ENCODE peak calls at places on chromosomes 12 and 14, in eight cellular contexts. M, Y, L, D, K, V, O and G are unnamed samples.

GRCh38 chr14:85595981-85596380 is 66.0 kb downstream of the FLRT2 start:
- DNase-seq in M (no peak), Y (no peak), L (no peak), D (no peak), K (no peak), V (no peak), O (no peak), G (no peak)

GRCh38 chr12:116066381-116067230 is 210.9 kb downstream of the MED13L start:
- DNase-seq in M (peak; percentile 34), Y (peak; percentile 23), L (peak; percentile 62), D (peak; percentile 81), K (peak; percentile 56), V (peak; percentile 36), O (peak; percentile 63), G (peak; percentile 37)

GRCh38 chr12:116186482-116187157 is 90.9 kb downstream of the MED13L start:
- DNase-seq in M (peak; percentile 36), Y (no peak), L (no peak), D (no peak), K (no peak), V (no peak), O (no peak), G (no peak)

GRCh38 chr14:23123419-23123818 is 4.4 kb upstream of the CEBPE start:
- DNase-seq in M (no peak), Y (no peak), L (no peak), D (no peak), K (peak; percentile 19), V (no peak), O (no peak), G (no peak)

GRCh38 chr12:15527201-15527782 is 205.0 kb downstream of the PTPRO start:
- DNase-seq in M (peak; percentile 28), Y (no peak), L (peak; percentile 23), D (no peak), K (peak; percentile 30), V (no peak), O (peak; percentile 60), G (no peak)

GRCh38 chr12:45329238-45329637 is 113.3 kb downstream of the ANO6 start:
- DNase-seq in M (no peak), Y (no peak), L (no peak), D (no peak), K (peak; percentile 52), V (no peak), O (peak; percentile 34), G (no peak)

GRCh38 chr14:35985504-35986218 is 159.5 kb downstream of the BRMS1L start:
- DNase-seq in M (no peak), Y (no peak), L (no peak), D (peak; percentile 94), K (peak; percentile 6), V (no peak), O (no peak), G (peak; percentile 34)

GRCh38 chr12:86134571-86134970 is 121.6 kb downstream of the MGAT4C start:
- DNase-seq in M (no peak), Y (no peak), L (no peak), D (no peak), K (peak; percentile 5), V (no peak), O (peak; percentile 5), G (no peak)

GRCh38 chr12:63318313-63318712 is 167.3 kb upstream of the AVPR1A start:
- DNase-seq in M (no peak), Y (no peak), L (no peak), D (no peak), K (no peak), V (no peak), O (no peak), G (no peak)

GRCh38 chr14:105384605-105385321 is 13.6 kb upstream of the TEX22 start:
- DNase-seq in M (no peak), Y (no peak), L (no peak), D (no peak), K (no peak), V (no peak), O (no peak), G (no peak)

GRCh38 chr14:102654298-102654697 is 61.8 kb downstream of the RCOR1 start:
- DNase-seq in M (no peak), Y (no peak), L (no peak), D (no peak), K (no peak), V (no peak), O (no peak), G (no peak)

GRCh38 chr12:109284392-109284791 is 24.7 kb downstream of the FOXN4 start:
- DNase-seq in M (no peak), Y (no peak), L (no peak), D (no peak), K (no peak), V (no peak), O (no peak), G (no peak)

GRCh38 chr12:116116650-116117424 is 160.7 kb downstream of the MED13L start:
- DNase-seq in M (no peak), Y (no peak), L (no peak), D (no peak), K (no peak), V (no peak), O (no peak), G (no peak)

GRCh38 chr14:70045715-70046535 is 142.8 kb downstream of the SLC8A3 start:
- DNase-seq in M (peak; percentile 73), Y (peak; percentile 55), L (no peak), D (peak; percentile 81), K (peak; percentile 44), V (no peak), O (peak; percentile 63), G (no peak)

GRCh38 chr14:58628381-58628780 is 9.4 kb upstream of the DACT1 start:
- DNase-seq in M (no peak), Y (no peak), L (no peak), D (no peak), K (no peak), V (no peak), O (no peak), G (no peak)

GRCh38 chr14:61322011-61322798 is 826 bp downstream of the PRKCH start:
- DNase-seq in M (no peak), Y (no peak), L (no peak), D (no peak), K (no peak), V (no peak), O (no peak), G (peak; percentile 71)

GRCh38 chr14:67971627-67972625 is 152.3 kb downstream of the RAD51B start:
- DNase-seq in M (no peak), Y (no peak), L (no peak), D (no peak), K (no peak), V (no peak), O (peak; percentile 52), G (no peak)

GRCh38 chr12:60402996-60403395 is 807.2 kb downstream of the SLC16A7 start:
- DNase-seq in M (no peak), Y (no peak), L (no peak), D (no peak), K (no peak), V (no peak), O (no peak), G (no peak)
- H3K4me1 ChIP-seq in M (no peaks in the 10 kb centered on the region), Y (no peaks in the 10 kb centered on the region), L (no peaks in the 10 kb centered on the region), D (no peaks in the 10 kb centered on the region), K (no peaks in the 10 kb centered on the region), V (no peaks in the 10 kb centered on the region), O (no peaks in the 10 kb centered on the region), G (no peaks in the 10 kb centered on the region)

GRCh38 chr14:76773188-76773885 is 12.1 kb downstream of the VASH1 start:
- DNase-seq in M (peak; percentile 41), Y (no peak), L (no peak), D (no peak), K (peak; percentile 82), V (no peak), O (peak; percentile 90), G (peak; percentile 96)

GRCh38 chr14:76771432-76771980 is 10.2 kb downstream of the VASH1 start:
- DNase-seq in M (no peak), Y (no peak), L (no peak), D (no peak), K (no peak), V (no peak), O (no peak), G (no peak)

GRCh38 chr14:76773956-76774355 is 12.7 kb downstream of the VASH1 start:
- DNase-seq in M (no peak), Y (no peak), L (no peak), D (no peak), K (no peak), V (no peak), O (no peak), G (no peak)

GRCh38 chr14:76770521-76771431 is 9.5 kb downstream of the VASH1 start:
- DNase-seq in M (no peak), Y (no peak), L (no peak), D (no peak), K (no peak), V (no peak), O (no peak), G (no peak)

DNA sequence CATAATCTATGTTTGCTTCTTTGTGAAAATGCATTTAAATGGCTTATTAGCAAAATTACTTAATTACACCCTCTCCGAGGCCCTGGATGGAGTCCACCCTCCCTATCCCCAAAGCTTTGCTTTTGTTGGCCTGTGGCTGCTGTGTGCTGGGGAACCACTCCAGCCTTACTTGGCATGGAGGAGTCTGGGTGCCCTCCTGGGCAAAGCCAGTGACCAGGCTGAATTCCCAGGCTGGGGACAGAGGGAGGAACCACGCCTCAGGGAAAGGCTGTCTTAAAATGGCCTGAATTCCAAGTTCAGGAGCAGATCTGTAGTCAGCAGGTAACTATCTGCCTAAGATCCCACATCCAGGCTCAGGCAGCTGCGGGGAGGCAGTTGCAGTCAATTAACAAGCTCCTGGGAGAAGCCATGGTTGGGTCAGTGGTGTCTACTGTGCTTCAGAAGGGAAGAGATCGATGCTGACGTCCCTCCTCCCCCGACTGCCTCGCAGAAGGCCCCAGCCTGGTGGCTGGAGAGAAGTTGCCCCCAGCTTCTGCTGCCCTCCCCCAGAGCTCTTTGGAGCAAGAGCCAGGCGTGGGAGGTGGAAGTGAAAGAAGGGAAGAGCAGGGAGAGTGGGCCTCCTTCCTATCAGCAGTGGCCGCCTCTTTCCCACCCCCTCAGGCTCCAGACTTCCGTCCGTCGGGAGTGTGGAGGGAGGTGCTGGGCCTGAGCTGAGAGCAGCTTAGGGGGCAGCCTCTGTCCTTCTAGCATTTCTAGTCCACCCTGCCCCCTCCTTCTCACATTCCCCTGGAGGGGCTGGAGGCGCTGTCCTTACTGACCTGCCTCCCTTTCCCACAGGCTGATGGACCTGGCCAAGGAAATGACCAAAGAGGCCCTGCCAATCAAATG is 11.3 kb downstream of the VASH1 start:
- DNase-seq in M (no peak), Y (no peak), L (no peak), D (no peak), K (peak; percentile 44), V (no peak), O (no peak), G (no peak)
- H2AFZ ChIP-seq in M (peak overlapping the region; percentile 23), Y (no peak overlapping the region), L (no peak overlapping the region), D (no peak overlapping the region), K (peak overlapping the region; percentile 74), V (no peak overlapping the region), O (peak overlapping the region; percentile 39), G (no peak overlapping the region)

GRCh38 chr14:74949211-74949610 is 6.2 kb downstream of the PGF start:
- DNase-seq in M (no peak), Y (no peak), L (no peak), D (no peak), K (no peak), V (no peak), O (no peak), G (no peak)
- H3K36me3 ChIP-seq in M (peaks cover 8% of the 10 kb centered on the region), Y (no peaks in the 10 kb centered on the region), L (no peaks in the 10 kb centered on the region), D (no peaks in the 10 kb centered on the region), K (no peaks in the 10 kb centered on the region), V (no peaks in the 10 kb centered on the region), O (no peaks in the 10 kb centered on the region), G (no peaks in the 10 kb centered on the region)

DNA sequence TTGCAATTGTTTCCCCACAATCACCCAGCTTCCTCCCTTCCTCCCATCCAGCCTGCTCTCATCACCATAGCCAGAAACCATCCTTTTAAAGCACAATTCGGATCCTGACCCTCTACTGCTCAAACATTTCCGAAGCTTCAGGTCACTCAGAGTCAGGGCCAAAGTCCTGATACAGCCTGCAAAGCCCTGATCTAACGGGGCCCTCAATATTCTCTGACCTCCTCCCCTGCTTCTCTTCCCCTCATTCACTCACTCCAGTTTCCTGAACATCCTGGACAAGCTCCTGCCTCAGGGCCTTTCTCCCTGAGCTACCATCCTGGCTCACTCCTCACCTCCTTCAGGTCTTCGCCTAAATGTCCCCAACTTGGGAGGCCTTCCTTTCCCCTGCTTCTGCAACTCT is 46.1 kb downstream of the PITPNM2 start:
- DNase-seq in M (peak; percentile 27), Y (no peak), L (no peak), D (no peak), K (no peak), V (no peak), O (no peak), G (no peak)
- H3K4me1 ChIP-seq in M (peaks cover 53% of the 10 kb centered on the region), Y (peaks cover 25% of the 10 kb centered on the region), L (peaks cover 10% of the 10 kb centered on the region), D (peaks cover 4% of the 10 kb centered on the region), K (peaks cover 3% of the 10 kb centered on the region), V (peaks cover 12% of the 10 kb centered on the region), O (no peaks in the 10 kb centered on the region), G (peaks cover 50% of the 10 kb centered on the region)